ENCODE peak calls at places on chromosomes 3 and 15, in five cellular contexts. One of them, this sample, is unnamed.

GRCh38 chr3:58305882-58306661 is at the start of the genes HTD2 and RPP14:
- DNase-seq in HepG2: peak; percentile 92
- DNase-seq in H1: peak; percentile 90
- DNase-seq in GM12878: peak; percentile 90
- DNase-seq in SK-N-SH: peak; percentile 95
- DNase-seq in this sample: peak; percentile 91

GRCh38 chr3:71580636-71581215 is 2.8 kb downstream of the FOXP1 start:
- DNase-seq in HepG2: no peak
- DNase-seq in H1: no peak
- DNase-seq in GM12878: no peak
- DNase-seq in SK-N-SH: no peak
- DNase-seq in this sample: no peak

GRCh38 chr15:29046281-29046810 is 160.6 kb downstream of the APBA2 start:
- DNase-seq in HepG2: no peak
- DNase-seq in H1: no peak
- DNase-seq in GM12878: no peak
- DNase-seq in SK-N-SH: no peak
- DNase-seq in this sample: no peak

GRCh38 chr3:55189359-55189801 is 261.5 kb upstream of the LRTM1 start:
- DNase-seq in HepG2: no peak
- DNase-seq in H1: peak; percentile 46
- DNase-seq in GM12878: no peak
- DNase-seq in SK-N-SH: no peak
- DNase-seq in this sample: no peak

GRCh38 chr15:38253448-38253847 is 812 bp downstream of the SPRED1 start:
- DNase-seq in HepG2: no peak
- DNase-seq in H1: no peak
- DNase-seq in GM12878: no peak
- DNase-seq in SK-N-SH: no peak
- DNase-seq in this sample: peak; percentile 33

GRCh38 chr3:186757214-186757613 is 26.2 kb upstream of the EIF4A2 start:
- DNase-seq in HepG2: no peak
- DNase-seq in H1: no peak
- DNase-seq in GM12878: no peak
- DNase-seq in SK-N-SH: no peak
- DNase-seq in this sample: no peak

GRCh38 chr15:36491912-36492311 is 87.5 kb upstream of the CDIN1 start:
- DNase-seq in HepG2: no peak
- DNase-seq in H1: no peak
- DNase-seq in GM12878: no peak
- DNase-seq in SK-N-SH: no peak
- DNase-seq in this sample: no peak

GRCh38 chr3:148227534-148227933 is 470.2 kb upstream of the AGTR1 start:
- DNase-seq in HepG2: no peak
- DNase-seq in H1: no peak
- DNase-seq in GM12878: no peak
- DNase-seq in SK-N-SH: no peak
- DNase-seq in this sample: no peak

GRCh38 chr3:111610612-111611054 is 15.5 kb upstream of the ZBED2 start:
- DNase-seq in HepG2: no peak
- DNase-seq in H1: no peak
- DNase-seq in GM12878: no peak
- DNase-seq in SK-N-SH: no peak
- DNase-seq in this sample: no peak

GRCh38 chr3:71875461-71875947 is 90.6 kb upstream of the PROK2 start:
- DNase-seq in HepG2: peak; percentile 43
- DNase-seq in H1: peak; percentile 88
- DNase-seq in GM12878: peak; percentile 50
- DNase-seq in SK-N-SH: peak; percentile 84
- DNase-seq in this sample: peak; percentile 67

GRCh38 chr15:27418729-27419128 is 447.7 kb downstream of the GABRG3 start:
- DNase-seq in HepG2: no peak
- DNase-seq in H1: no peak
- DNase-seq in GM12878: no peak
- DNase-seq in SK-N-SH: peak; percentile 30
- DNase-seq in this sample: no peak

GRCh38 chr15:20351448-20351961 is 190.1 kb downstream of the GOLGA6L6 start:
- DNase-seq in HepG2: no peak
- DNase-seq in H1: no peak
- DNase-seq in GM12878: no peak
- DNase-seq in SK-N-SH: no peak
- DNase-seq in this sample: peak; percentile 21

GRCh38 chr3:184261270-184262165 is at the start of gene CAMK2N2:
- DNase-seq in HepG2: peak; percentile 41
- DNase-seq in H1: no peak
- DNase-seq in GM12878: no peak
- DNase-seq in SK-N-SH: peak; percentile 98
- DNase-seq in this sample: peak; percentile 76

GRCh38 chr3:99810403-99810802 is 7.3 kb upstream of the CMSS1 start:
- DNase-seq in HepG2: no peak
- DNase-seq in H1: no peak
- DNase-seq in GM12878: no peak
- DNase-seq in SK-N-SH: no peak
- DNase-seq in this sample: no peak

GRCh38 chr3:14210843-14211594 is 32.4 kb downstream of the LSM3 start:
- DNase-seq in HepG2: no peak
- DNase-seq in H1: no peak
- DNase-seq in GM12878: no peak
- DNase-seq in SK-N-SH: no peak
- DNase-seq in this sample: no peak

GRCh38 chr15:88624156-88624970 is 3.2 kb downstream of the AEN start:
- DNase-seq in HepG2: peak; percentile 58
- DNase-seq in H1: no peak
- DNase-seq in GM12878: no peak
- DNase-seq in SK-N-SH: peak; percentile 56
- DNase-seq in this sample: no peak

GRCh38 chr3:171159024-171159821 is 132.7 kb upstream of the SLC2A2 start:
- DNase-seq in HepG2: no peak
- DNase-seq in H1: no peak
- DNase-seq in GM12878: no peak
- DNase-seq in SK-N-SH: no peak
- DNase-seq in this sample: peak; percentile 78

GRCh38 chr3:138124689-138125420 is 7.3 kb downstream of the A4GNT start:
- DNase-seq in HepG2: no peak
- DNase-seq in H1: no peak
- DNase-seq in GM12878: no peak
- DNase-seq in SK-N-SH: no peak
- DNase-seq in this sample: no peak
- H2AFZ ChIP-seq in HepG2: no peak overlapping the region
- H2AFZ ChIP-seq in H1: no peak overlapping the region
- H2AFZ ChIP-seq in GM12878: no peak overlapping the region
- H2AFZ ChIP-seq in SK-N-SH: peak overlapping the region; percentile 62
- H2AFZ ChIP-seq in this sample: no peak overlapping the region

DNA sequence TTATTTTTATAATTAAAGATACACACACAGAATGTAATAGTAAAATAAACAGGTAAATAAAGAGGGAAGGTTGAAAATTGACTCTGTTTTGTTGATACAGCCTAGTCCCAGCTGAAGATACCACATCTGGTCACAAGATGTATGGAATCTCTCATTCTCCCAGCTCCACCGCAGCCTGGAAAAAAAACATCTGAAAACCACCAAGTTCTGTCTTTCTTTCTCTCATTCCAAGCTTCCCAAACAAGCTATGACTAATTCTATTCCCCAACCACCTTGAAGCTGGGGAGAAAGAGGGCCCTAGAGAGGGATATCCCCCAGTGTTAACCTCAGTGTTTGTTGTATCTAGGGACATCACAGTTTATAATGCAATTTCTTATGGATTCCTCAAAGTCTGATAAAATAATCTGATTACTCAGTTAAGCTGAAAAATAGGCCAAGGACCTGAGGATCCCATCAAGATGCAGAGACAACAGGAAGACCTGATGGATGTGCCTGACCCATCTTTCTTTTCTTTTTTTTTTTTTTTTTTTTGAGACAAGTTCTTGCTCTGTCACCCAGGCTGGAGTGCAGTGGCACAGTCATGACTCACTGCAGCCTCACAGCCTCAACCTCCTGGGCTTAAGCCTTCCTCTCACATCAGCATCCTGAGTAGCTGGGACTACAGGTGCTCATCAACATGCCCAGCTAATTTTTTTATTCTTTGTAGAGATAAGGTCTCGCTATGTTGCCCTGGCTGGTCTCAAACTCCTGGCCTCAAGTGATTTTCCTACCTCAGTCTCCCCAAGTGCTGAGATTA is 38.1 kb downstream of the SRGAP3 start:
- DNase-seq in HepG2: no peak
- DNase-seq in H1: no peak
- DNase-seq in GM12878: no peak
- DNase-seq in SK-N-SH: peak; percentile 36
- DNase-seq in this sample: no peak
- TF ChIP-seq RFX5 in HepG2: no peak
- TF ChIP-seq RFX5 in H1: no peak
- TF ChIP-seq RFX5 in GM12878: no peak
- TF ChIP-seq RFX5 in SK-N-SH: no peak
- TF ChIP-seq RFX5 in this sample: no peak

GRCh38 chr15:63600646-63601025 is 3.4 kb downstream of the FBXL22 start:
- DNase-seq in HepG2: peak; percentile 78
- DNase-seq in H1: no peak
- DNase-seq in GM12878: peak; percentile 77
- DNase-seq in SK-N-SH: peak; percentile 94
- DNase-seq in this sample: no peak
- TF ChIP-seq POLR2AphosphoS5 in HepG2: peak; percentile 85
- TF ChIP-seq POLR2AphosphoS5 in H1: peak; percentile 18
- TF ChIP-seq POLR2AphosphoS5 in GM12878: peak; percentile 82
- TF ChIP-seq POLR2AphosphoS5 in SK-N-SH: no peak
- TF ChIP-seq POLR2AphosphoS5 in this sample: no peak

DNA sequence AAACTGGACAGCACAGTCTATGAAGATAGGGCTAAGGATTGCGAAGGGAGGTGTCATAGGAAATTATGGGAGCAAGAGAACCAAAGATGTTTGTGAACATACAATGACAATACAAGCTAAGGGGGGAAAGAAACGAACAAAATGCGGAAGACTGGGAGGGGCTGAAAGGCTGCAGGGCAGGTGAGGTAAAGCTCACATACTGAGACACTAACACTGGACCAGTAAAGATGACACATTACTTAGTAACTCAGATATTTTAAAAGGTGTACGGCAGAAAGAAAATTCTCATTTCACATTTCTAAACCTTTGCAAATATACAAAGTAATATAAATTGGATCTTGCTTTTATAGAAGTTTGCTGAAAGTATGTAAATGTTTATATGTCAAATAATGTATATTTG is 10.1 kb downstream of the CLDND1 start:
- DNase-seq in HepG2: no peak
- DNase-seq in H1: no peak
- DNase-seq in GM12878: no peak
- DNase-seq in SK-N-SH: no peak
- DNase-seq in this sample: no peak
- H2AFZ ChIP-seq in HepG2: no peak overlapping the region
- H2AFZ ChIP-seq in H1: no peak overlapping the region
- H2AFZ ChIP-seq in GM12878: no peak overlapping the region
- H2AFZ ChIP-seq in SK-N-SH: no peak overlapping the region
- H2AFZ ChIP-seq in this sample: no peak overlapping the region

DNA sequence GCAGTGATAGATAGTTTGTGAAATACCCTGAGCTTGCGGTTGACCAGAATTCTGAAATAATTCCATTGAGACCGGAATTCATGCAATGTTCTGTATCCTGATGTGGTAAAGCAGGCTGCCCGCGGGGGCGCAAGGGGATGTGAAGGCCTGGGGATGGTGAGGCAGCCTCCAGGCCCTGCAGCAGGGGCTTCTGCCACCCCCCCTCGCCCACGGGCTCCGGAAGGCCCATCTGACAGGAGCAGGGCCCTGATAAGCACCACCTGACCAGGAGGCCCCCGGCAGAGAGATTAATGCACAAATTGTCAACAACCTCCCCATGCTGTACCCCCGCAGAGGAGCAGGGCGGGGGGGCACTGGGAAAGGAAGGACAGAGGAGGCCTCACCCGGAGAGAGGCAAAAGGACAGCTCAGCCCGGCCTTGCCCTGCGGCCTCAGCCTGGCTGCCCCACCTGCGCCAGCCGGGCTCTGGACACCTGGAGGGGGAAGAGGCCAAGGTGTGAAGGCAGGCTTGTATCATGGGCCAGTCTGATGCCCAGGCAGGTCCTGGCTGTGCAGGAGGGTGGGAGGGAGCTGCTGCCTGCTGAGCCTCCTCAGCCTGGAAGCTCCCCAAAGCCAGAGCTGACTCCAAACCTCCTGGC is 46.7 kb downstream of the RPN1 start:
- DNase-seq in HepG2: no peak
- DNase-seq in H1: no peak
- DNase-seq in GM12878: no peak
- DNase-seq in SK-N-SH: no peak
- DNase-seq in this sample: no peak
- TF ChIP-seq RFX5 in HepG2: no peak
- TF ChIP-seq RFX5 in H1: no peak
- TF ChIP-seq RFX5 in GM12878: no peak
- TF ChIP-seq RFX5 in SK-N-SH: no peak
- TF ChIP-seq RFX5 in this sample: no peak

DNA sequence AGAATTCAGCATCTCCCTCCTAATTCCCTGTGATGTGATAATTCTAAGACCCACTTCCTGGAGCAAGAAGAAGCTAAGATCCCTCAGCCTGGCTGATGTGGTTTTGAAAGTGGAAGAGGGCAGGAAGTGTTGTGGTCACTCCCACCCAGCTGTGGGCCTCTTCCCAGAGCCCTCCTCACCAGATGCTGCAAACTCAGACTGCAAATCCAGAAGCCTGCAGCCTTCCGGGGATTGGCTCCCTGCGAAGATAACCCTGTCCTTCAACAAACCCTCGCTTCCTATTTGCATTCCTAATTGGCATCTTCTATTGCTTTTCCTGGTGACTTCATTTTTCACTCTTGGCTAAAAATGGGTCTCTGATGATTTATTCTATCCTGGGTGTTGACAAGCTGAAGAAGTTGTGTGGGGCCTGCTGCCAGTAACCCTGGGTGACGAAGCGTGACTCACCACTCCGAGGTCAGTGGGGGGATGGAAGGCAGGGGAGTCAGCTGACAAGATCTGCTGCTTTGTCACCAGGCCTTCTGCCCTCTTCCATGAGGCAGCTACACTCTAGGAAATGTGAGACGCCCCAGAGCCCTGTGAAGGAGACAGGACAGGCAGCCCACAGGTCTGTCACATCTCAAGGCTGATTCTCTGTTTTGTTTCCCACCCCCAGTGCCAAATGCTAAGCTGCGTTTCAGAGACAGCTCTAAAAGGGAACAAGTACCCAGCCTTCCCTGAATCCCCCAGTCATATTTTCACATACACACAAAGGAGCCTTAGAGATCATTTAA is 99.7 kb upstream of the LIPC start:
- DNase-seq in HepG2: peak; percentile 92
- DNase-seq in H1: peak; percentile 46
- DNase-seq in GM12878: peak; percentile 82
- DNase-seq in SK-N-SH: peak; percentile 65
- DNase-seq in this sample: peak; percentile 92
- TF ChIP-seq POLR2AphosphoS5 in HepG2: peak; percentile 46
- TF ChIP-seq POLR2AphosphoS5 in H1: peak; percentile 58
- TF ChIP-seq POLR2AphosphoS5 in GM12878: peak; percentile 76
- TF ChIP-seq POLR2AphosphoS5 in SK-N-SH: peak; percentile 95
- TF ChIP-seq POLR2AphosphoS5 in this sample: peak; percentile 96

This sample was measured in K562.